ENCODE peak calls at places on chromosomes 1 and 21, in eight cellular contexts. E is stomach; G is CD4-positive, CD25-positive, alpha-beta regulatory T cell; Q is adipocyte; H is RWPE2; T is GM23338; J is naive thymus-derived CD4-positive, alpha-beta T cell; P is A673. X is an unnamed sample. For H3K4me1 and H3K36me3, the result is how much of the 10 kb centered on the place peaks cover.

GRCh38 chr1:42334240-42335049 is 590 bp downstream of the FOXJ3 start:
- DNase-seq in E (peak), J (no peak), G (peak), P (peak), Q (peak), H (peak), T (peak), X (peak)

GRCh38 chr1:165551469-165551868 is 7.7 kb downstream of the LRRC52 start:
- DNase-seq in P (no peak), T (no peak), J (no peak), G (no peak), E (no peak), Q (no peak), H (no peak), X (no peak)

GRCh38 chr1:77544845-77545244 is 137.6 kb downstream of the ZZZ3 start:
- DNase-seq in P (no peak), H (no peak), E (no peak), Q (no peak), T (no peak), G (no peak), J (no peak), X (no peak)

GRCh38 chr1:64890699-64891439 is 75.5 kb downstream of the JAK1 start:
- DNase-seq in H (no peak), T (no peak), G (no peak), E (no peak), J (no peak), Q (no peak), P (peak), X (no peak)

GRCh38 chr1:941588-942383 is 17.3 kb downstream of the NOC2L start:
- DNase-seq in J (no peak), H (no peak), T (peak), Q (peak), P (peak), E (peak), G (no peak), X (peak)

GRCh38 chr1:207993477-207994445 is 82.8 kb upstream of the CD34 start:
- DNase-seq in H (no peak), G (peak), Q (peak), P (peak), J (no peak), T (peak), E (no peak), X (no peak)

GRCh38 chr1:197776348-197777082 is 1.2 kb upstream of the DENND1B start:
- DNase-seq in H (no peak), T (no peak), Q (peak), P (no peak), J (no peak), G (peak), E (no peak), X (no peak)

GRCh38 chr1:231807498-231807897 is 180.9 kb downstream of the DISC1 start:
- DNase-seq in H (no peak), J (no peak), G (no peak), P (no peak), E (no peak), Q (no peak), T (no peak), X (no peak)

GRCh38 chr1:89781494-89782126 is 39.2 kb upstream of the LRRC8D start:
- DNase-seq in P (no peak), H (no peak), E (no peak), T (no peak), Q (no peak), J (peak), G (peak), X (no peak)

GRCh38 chr21:14880922-14881321 is 183.9 kb downstream of the NRIP1 start:
- DNase-seq in H (no peak), P (no peak), E (no peak), G (no peak), J (no peak), T (no peak), Q (peak), X (no peak)

GRCh38 chr1:116826818-116827606 is 72.8 kb downstream of the CD2 start:
- DNase-seq in T (no peak), E (no peak), Q (no peak), H (no peak), G (peak), J (no peak), P (peak), X (no peak)

GRCh38 chr21:16353764-16354163 is 624.0 kb downstream of the USP25 start:
- DNase-seq in H (no peak), J (no peak), P (no peak), G (no peak), E (no peak), T (no peak), Q (no peak), X (no peak)

GRCh38 chr1:59730759-59731478 is 83.8 kb upstream of the HOOK1 start:
- DNase-seq in H (no peak), G (peak), P (peak), J (no peak), Q (peak), T (no peak), E (peak), X (no peak)

GRCh38 chr1:35097224-35097623 is 18.0 kb downstream of the ZMYM1 start:
- DNase-seq in Q (peak), H (no peak), T (no peak), E (no peak), G (no peak), J (no peak), P (peak), X (no peak)

GRCh38 chr1:1208713-1209433 is 2.5 kb upstream of the TNFRSF18 start:
- DNase-seq in E (no peak), H (peak), T (peak), P (no peak), G (peak), J (no peak), Q (no peak), X (no peak)

GRCh38 chr21:37045139-37045538 is 27.7 kb downstream of the PIGP start:
- DNase-seq in G (peak), Q (no peak), J (peak), T (no peak), E (no peak), P (no peak), H (no peak), X (no peak)

GRCh38 chr21:20997633-20998455 is at the start of gene NCAM2:
- DNase-seq in H (no peak), G (peak), Q (peak), J (peak), E (peak), P (peak), T (peak), X (peak)

GRCh38 chr1:44283524-44284173 is 70.4 kb downstream of the DMAP1 start:
- DNase-seq in Q (no peak), J (no peak), G (no peak), H (no peak), E (no peak), T (no peak), P (no peak), X (no peak)

GRCh38 chr1:162276493-162276892 is 100.2 kb downstream of the SPATA46 start:
- DNase-seq in G (no peak), Q (peak), T (peak), J (no peak), E (no peak), H (no peak), P (peak), X (no peak)

GRCh38 chr1:17009706-17010105 is 2.0 kb downstream of the ATP13A2 start:
- DNase-seq in P (peak), Q (no peak), H (no peak), T (no peak), G (no peak), J (no peak), E (no peak), X (no peak)

GRCh38 chr1:94936861-94937620 is 10.1 kb upstream of the CNN3 start:
- DNase-seq in H (no peak), P (no peak), G (no peak), Q (peak), E (no peak), J (no peak), T (peak), X (peak)

GRCh38 chr1:159051436-159051835 is 25.1 kb downstream of the AIM2 start:
- DNase-seq in T (no peak), Q (no peak), G (no peak), P (no peak), J (no peak), E (no peak), H (no peak), X (no peak)

GRCh38 chr21:45971487-45972352 is 9.8 kb upstream of the COL6A1 start:
- DNase-seq in P (peak), G (no peak), Q (peak), T (peak), E (no peak), J (no peak), H (no peak), X (no peak)

GRCh38 chr1:27609210-27609555 is 5.2 kb upstream of the AHDC1 start:
- DNase-seq in H (no peak), P (no peak), Q (no peak), J (no peak), E (no peak), G (no peak), T (no peak), X (no peak)
- H3K4me3 ChIP-seq in H (no peak), P (no peak), Q (no peak), J (no peak), E (no peak), G (no peak), T (no peak), X (no peak)

GRCh38 chr1:166906647-166907046 is 30.6 kb upstream of the TADA1 start:
- DNase-seq in E (no peak), J (no peak), Q (no peak), T (no peak), H (no peak), P (no peak), G (no peak), X (no peak)
- H3K4me1 ChIP-seq in E (under half), J (under half), Q (under half), T (under half), H (under half), P (under half), G (under half), X (under half)

GRCh38 chr1:19381261-19381660 is 69.1 kb downstream of the SLC66A1 start:
- DNase-seq in T (no peak), E (no peak), P (no peak), J (no peak), H (no peak), Q (no peak), G (no peak), X (no peak)
- H3K36me3 ChIP-seq in T (under half), E (half or more), P (under half), J (under half), H (half or more), Q (half or more), G (half or more), X (under half)

DNA sequence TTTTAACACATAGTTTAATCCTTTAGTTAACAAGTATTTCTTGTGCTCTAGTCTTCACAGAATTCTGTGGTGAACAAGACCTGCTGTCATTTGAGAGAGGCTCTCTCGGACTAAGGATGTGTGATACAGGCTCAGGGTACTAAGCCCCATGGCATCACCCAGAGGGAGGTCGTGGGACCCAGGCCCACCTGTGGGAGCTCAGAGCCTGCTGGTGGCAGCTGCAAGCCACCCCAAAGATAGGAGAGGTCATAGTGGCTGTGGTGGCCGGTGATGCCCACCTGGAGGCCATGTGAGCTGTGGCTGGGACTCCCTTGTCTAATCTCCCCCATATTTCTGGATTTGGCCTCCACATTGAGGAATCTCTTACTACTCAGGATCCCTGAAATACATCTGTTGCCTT is 22.0 kb downstream of the NENF start:
- DNase-seq in E (no peak), T (no peak), G (no peak), P (no peak), H (no peak), J (no peak), Q (no peak), X (no peak)
- H3K4me3 ChIP-seq in E (no peak), T (no peak), G (no peak), P (no peak), H (no peak), J (no peak), Q (no peak), X (no peak)

GRCh38 chr1:30749691-30750583 is 7.6 kb downstream of the LAPTM5 start:
- DNase-seq in J (peak), P (no peak), T (no peak), E (no peak), Q (no peak), H (no peak), G (peak), X (no peak)

GRCh38 chr1:30750751-30751291 is 6.8 kb downstream of the LAPTM5 start:
- DNase-seq in J (no peak), H (no peak), T (no peak), G (peak), E (no peak), Q (no peak), P (no peak), X (no peak)

GRCh38 chr1:30747028-30748008 is 10.3 kb downstream of the LAPTM5 start:
- DNase-seq in E (no peak), P (no peak), G (no peak), J (no peak), Q (no peak), H (no peak), T (no peak), X (no peak)

GRCh38 chr1:30748098-30748698 is 9.4 kb downstream of the LAPTM5 start:
- DNase-seq in J (no peak), H (peak), E (no peak), P (peak), G (no peak), T (no peak), Q (no peak), X (peak)

DNA sequence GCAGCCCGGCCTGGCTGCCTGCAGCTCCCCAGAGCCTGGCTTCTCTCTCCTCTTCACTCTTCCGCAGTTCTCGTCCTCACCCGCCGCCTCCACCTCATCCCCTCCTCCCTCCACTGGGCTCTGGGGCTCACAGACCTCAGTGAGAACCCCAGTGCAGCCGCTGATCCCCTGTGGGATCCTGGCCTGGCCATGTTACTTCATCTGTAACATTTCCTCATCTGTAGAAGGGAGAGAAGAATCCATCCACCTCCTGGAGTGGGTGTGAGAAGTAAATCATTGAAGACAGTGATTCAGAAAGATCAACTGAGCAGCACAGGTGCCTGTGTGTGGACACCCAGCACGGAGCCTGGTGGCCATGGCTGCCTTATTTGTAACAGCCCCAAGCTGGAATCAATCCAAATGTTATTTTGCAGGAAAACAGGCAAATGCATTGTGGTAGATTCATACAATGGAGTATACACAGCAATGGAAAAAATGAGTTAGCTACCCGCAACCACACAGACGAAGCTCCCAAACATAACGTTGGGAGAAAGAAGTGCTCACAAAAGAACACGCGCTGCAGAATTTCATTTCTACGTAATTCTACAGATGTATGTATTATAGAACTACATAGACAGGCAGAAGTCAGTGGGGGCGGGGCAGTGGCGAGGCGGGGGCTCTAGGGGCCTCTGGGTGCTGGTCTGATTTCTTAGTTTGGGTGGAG is 8.7 kb downstream of the LAPTM5 start:
- DNase-seq in P (no peak), J (peak), G (no peak), T (no peak), H (no peak), E (no peak), Q (no peak), X (no peak)
- H3K4me1 ChIP-seq in P (under half), J (half or more), G (half or more), T (under half), H (under half), E (under half), Q (under half), X (under half)

GRCh38 chr1:244400974-244401373 is 50.7 kb downstream of the ADSS2 start:
- DNase-seq in E (no peak), T (no peak), J (no peak), P (no peak), G (no peak), H (no peak), Q (no peak), X (no peak)

GRCh38 chr1:244406337-244406736 is 45.4 kb downstream of the ADSS2 start:
- DNase-seq in Q (no peak), G (no peak), P (no peak), T (no peak), H (no peak), J (no peak), E (no peak), X (no peak)

GRCh38 chr1:244403431-244403830 is 48.3 kb downstream of the ADSS2 start:
- DNase-seq in H (no peak), J (no peak), T (no peak), P (no peak), G (no peak), Q (no peak), E (no peak), X (no peak)
- H3K36me3 ChIP-seq in H (under half), J (under half), T (under half), P (under half), G (half or more), Q (under half), E (half or more), X (under half)